ENCODE peak calls at places on chromosomes 13 and 19, in four cellular contexts. L is AG10803; T is RPMI7951; N is activated CD8-positive, alpha-beta memory T cell treated with anti-CD3 and anti-CD28 coated beads for 1 hour. M is an unnamed sample.
A peak's percentile ranks its signal among the peaks of the same experiment; 100 is the strongest.

GRCh38 chr13:48749699-48750473 is 96.2 kb downstream of the CYSLTR2 start:
- DNase-seq in L (peak; percentile 91), N (peak; percentile 13), T (peak; percentile 97), M (peak; percentile 99)

GRCh38 chr19:36103842-36104552 is 6.9 kb upstream of the OVOL3 start:
- DNase-seq in T (no peak), L (no peak), N (no peak), M (no peak)

GRCh38 chr13:33176526-33176925 is 109.0 kb downstream of the STARD13 start:
- DNase-seq in L (no peak), T (no peak), N (no peak), M (no peak)

GRCh38 chr19:49801966-49802661 is 11.0 kb downstream of the FUZ start:
- DNase-seq in N (no peak), T (peak; percentile 24), L (peak; percentile 84), M (no peak)

GRCh38 chr13:97194473-97194872 is 27.7 kb upstream of the MBNL2 start:
- DNase-seq in L (peak; percentile 17), T (peak; percentile 85), N (no peak), M (peak; percentile 96)

GRCh38 chr13:66069570-66069969 is 1160.6 kb downstream of the PCDH9 start:
- DNase-seq in L (no peak), T (no peak), N (no peak), M (no peak)

GRCh38 chr19:40604647-40605200 is 3.6 kb downstream of the LTBP4 start:
- DNase-seq in T (peak; percentile 35), L (no peak), N (no peak), M (no peak)

GRCh38 chr19:43638214-43638990 is 1.2 kb downstream of the CADM4 start:
- DNase-seq in N (no peak), L (no peak), T (no peak), M (no peak)

GRCh38 chr19:35337984-35338296 is 9.0 kb downstream of the CD22 start:
- DNase-seq in N (no peak), L (no peak), T (no peak), M (no peak)

GRCh38 chr19:49342291-49342721 is 7.1 kb downstream of the CD37 start:
- DNase-seq in L (no peak), N (no peak), T (no peak), M (no peak)

GRCh38 chr19:6750062-6750461 is 10.6 kb downstream of the TRIP10 start:
- DNase-seq in T (no peak), N (no peak), L (no peak), M (no peak)

GRCh38 chr19:11142528-11143171 is 12.9 kb downstream of the SPC24 start:
- DNase-seq in T (peak; percentile 95), L (peak; percentile 92), N (no peak), M (peak; percentile 91)